ENCODE peak calls at places on chromosomes 3 and 15, in four cellular contexts. K is cardiac muscle cell, Q is AG09309, U is HFF-Myc. H is an unnamed sample.
A peak's percentile ranks its signal among the peaks of the same experiment; 100 is the strongest.

GRCh38 chr3:128491900-128492352 is 1.1 kb downstream of the GATA2 start:
- DNase-seq in K (no peak), Q (no peak), U (no peak), H (no peak)

GRCh38 chr3:156674911-156675743 is 737 bp downstream of the TIPARP start:
- DNase-seq in K (peak; percentile 56), Q (no peak), U (no peak), H (no peak)

GRCh38 chr15:52114656-52115055 is 2.1 kb upstream of the BCL2L10 start:
- DNase-seq in K (no peak), Q (no peak), U (no peak), H (no peak)

GRCh38 chr3:196517919-196518318 is 2.8 kb upstream of the SMCO1 start:
- DNase-seq in K (no peak), Q (no peak), U (no peak), H (no peak)

GRCh38 chr3:32835943-32836342 is 18.1 kb downstream of the TRIM71 start:
- DNase-seq in K (no peak), Q (no peak), U (no peak), H (no peak)

GRCh38 chr15:73567022-73567421 is 66.2 kb downstream of the NPTN start:
- DNase-seq in K (no peak), Q (no peak), U (no peak), H (no peak)

GRCh38 chr15:48465410-48465809 is 134.2 kb downstream of the DUT start:
- DNase-seq in K (no peak), Q (no peak), U (no peak), H (no peak)

GRCh38 chr3:154936196-154936595 is 143.9 kb upstream of the MME start:
- DNase-seq in K (no peak), Q (no peak), U (no peak), H (no peak)

GRCh38 chr15:65981837-65982696 is 112.8 kb downstream of the RAB11A start:
- DNase-seq in K (peak; percentile 65), Q (no peak), U (no peak), H (no peak)

GRCh38 chr3:129463736-129464135 is 23.7 kb downstream of the IFT122 start:
- DNase-seq in K (no peak), Q (no peak), U (no peak), H (no peak)

GRCh38 chr15:45221967-45222366 is 30.1 kb upstream of the SLC28A2 start:
- DNase-seq in K (no peak), Q (no peak), U (no peak), H (no peak)

GRCh38 chr15:26985050-26985449 is 14.1 kb downstream of the GABRG3 start:
- DNase-seq in K (no peak), Q (no peak), U (no peak), H (no peak)

GRCh38 chr15:99409097-99409473 is 156.7 kb upstream of the MEF2A start:
- DNase-seq in K (peak; percentile 78), Q (peak; percentile 23), U (no peak), H (no peak)

GRCh38 chr15:88890495-88890894 is 4.8 kb downstream of the HAPLN3 start:
- DNase-seq in K (no peak), Q (peak; percentile 47), U (no peak), H (no peak)

DNA sequence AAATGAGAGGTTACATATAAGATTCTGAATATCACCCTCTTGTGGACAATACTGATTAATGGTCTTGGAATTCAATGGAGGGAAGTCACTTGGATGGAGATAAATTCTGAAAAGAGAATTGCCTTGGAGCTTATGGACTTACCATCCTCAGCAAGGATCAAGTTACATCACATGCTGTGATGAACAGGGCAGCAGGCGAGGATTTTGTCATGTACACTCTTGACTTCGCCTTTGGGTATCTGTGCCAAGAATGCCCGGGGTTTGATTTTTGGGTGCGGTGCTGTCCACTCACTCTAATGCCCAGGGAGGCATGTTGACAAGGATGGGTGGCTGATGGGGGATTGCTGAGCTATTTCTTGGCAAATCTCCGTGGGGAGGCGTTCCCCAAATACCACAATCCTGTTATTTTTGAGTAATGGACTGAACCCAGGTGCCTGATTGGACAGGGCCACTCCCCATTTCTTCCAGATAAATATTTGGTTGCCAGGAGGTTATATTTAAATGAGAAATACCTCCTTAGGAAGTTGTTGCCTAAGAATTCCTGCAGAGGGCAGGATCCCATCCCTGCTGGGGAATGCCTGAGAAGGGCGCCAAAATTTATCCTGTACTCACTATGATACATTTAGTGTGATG is 96.3 kb downstream of the TPRG1 start:
- DNase-seq in K (peak; percentile 29), Q (no peak), U (no peak), H (no peak)
- TF ChIP-seq CTCF in K (peak; percentile 31), Q (peak; percentile 32), U (peak; percentile 31), H (peak; percentile 48)

GRCh38 chr15:34155859-34156258 is 54.0 kb downstream of the PGBD4 start:
- DNase-seq in K (no peak), Q (no peak), U (no peak), H (no peak)
- H3K4me3 ChIP-seq in K (no peak overlapping the region), Q (no peak overlapping the region), U (no peak overlapping the region), H (no peak overlapping the region)

GRCh38 chr3:61560452-61561373 is 658 bp upstream of the PTPRG start:
- DNase-seq in K (peak; percentile 85), Q (no peak), U (peak; percentile 29), H (peak; percentile 48)
- TF ChIP-seq CTCF in K (peak; percentile 17), Q (no peak), U (no peak), H (peak; percentile 13)

GRCh38 chr3:171710359-171710758 is 99.9 kb downstream of the PLD1 start:
- DNase-seq in K (no peak), Q (no peak), U (no peak), H (no peak)

GRCh38 chr3:171712168-171712938 is 97.9 kb downstream of the PLD1 start:
- DNase-seq in K (no peak), Q (peak; percentile 2), U (peak; percentile 32), H (no peak)

GRCh38 chr3:171715155-171715554 is 95.1 kb downstream of the PLD1 start:
- DNase-seq in K (no peak), Q (no peak), U (no peak), H (no peak)

DNA sequence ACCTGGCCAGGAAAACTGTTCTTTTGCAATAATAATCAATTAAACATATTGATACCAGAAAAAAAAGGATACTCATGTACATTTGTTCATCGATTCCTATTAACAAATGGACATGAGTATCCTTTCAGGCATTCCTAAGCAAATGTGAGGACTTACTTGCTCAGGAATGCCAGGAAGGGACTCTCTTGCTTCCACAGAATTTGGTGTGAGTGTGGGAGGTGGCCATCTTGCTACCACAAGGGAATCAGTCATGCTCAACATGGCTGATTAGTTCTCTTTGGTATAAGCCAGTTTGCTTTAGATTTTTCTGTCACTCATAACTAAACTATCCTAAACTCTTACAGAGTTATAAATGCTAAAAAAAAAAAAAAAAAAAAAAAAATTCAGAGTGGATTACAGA is 98.8 kb downstream of the PLD1 start:
- DNase-seq in K (no peak), Q (no peak), U (no peak), H (no peak)
- H3K4me3 ChIP-seq in K (no peak overlapping the region), Q (no peak overlapping the region), U (no peak overlapping the region), H (no peak overlapping the region)

H was measured in epithelial cell of proximal tubule.